ENCODE peak calls at places on chromosome 5, in eight cellular contexts. I, C, H, Z, D, U, S and B are unnamed samples.

GRCh38 chr5:128491291-128491690 is 46.8 kb downstream of the FBN2 start:
- DNase-seq in I (no peak), C (no peak), H (no peak), Z (no peak), D (no peak), U (no peak), S (peak), B (no peak)

GRCh38 chr5:52007230-52007858 is 624.1 kb downstream of the ISL1 start:
- DNase-seq in I (no peak), C (no peak), H (no peak), Z (no peak), D (no peak), U (no peak), S (peak), B (no peak)

GRCh38 chr5:56561-57290 is 35.2 kb upstream of the PLEKHG4B start:
- DNase-seq in I (peak), C (no peak), H (no peak), Z (no peak), D (no peak), U (no peak), S (peak), B (no peak)

GRCh38 chr5:159663986-159664385 is 252.3 kb upstream of the ADRA1B start:
- DNase-seq in I (no peak), C (no peak), H (no peak), Z (no peak), D (no peak), U (no peak), S (no peak), B (no peak)

GRCh38 chr5:73344835-73345234 is 103.7 kb downstream of the FOXD1 start:
- DNase-seq in I (no peak), C (no peak), H (no peak), Z (no peak), D (no peak), U (no peak), S (no peak), B (no peak)

GRCh38 chr5:107894361-107894760 is 223.6 kb upstream of the EFNA5 start:
- DNase-seq in I (no peak), C (no peak), H (no peak), Z (no peak), D (no peak), U (no peak), S (no peak), B (no peak)

GRCh38 chr5:139638736-139639618 is 9.2 kb upstream of the CXXC5 start:
- DNase-seq in I (no peak), C (peak), H (no peak), Z (no peak), D (no peak), U (no peak), S (peak), B (no peak)

GRCh38 chr5:126384985-126385384 is 38.2 kb upstream of the GRAMD2B start:
- DNase-seq in I (no peak), C (no peak), H (no peak), Z (no peak), D (no peak), U (peak), S (peak), B (no peak)

GRCh38 chr5:59487068-59487686 is 406.3 kb downstream of the PDE4D start:
- DNase-seq in I (no peak), C (no peak), H (no peak), Z (no peak), D (no peak), U (no peak), S (no peak), B (no peak)
- H3K4me3 ChIP-seq in I (no peak), C (no peak), H (no peak), Z (no peak), D (no peak), U (no peak), S (no peak), B (no peak)

GRCh38 chr5:142977363-142978051 is 207.3 kb downstream of the ARHGAP26 start:
- DNase-seq in I (peak), C (no peak), H (no peak), Z (no peak), D (peak), U (peak), S (peak), B (no peak)
- H3K4me3 ChIP-seq in I (no peak), C (no peak), H (no peak), Z (no peak), D (no peak), U (no peak), S (no peak), B (no peak)

DNA sequence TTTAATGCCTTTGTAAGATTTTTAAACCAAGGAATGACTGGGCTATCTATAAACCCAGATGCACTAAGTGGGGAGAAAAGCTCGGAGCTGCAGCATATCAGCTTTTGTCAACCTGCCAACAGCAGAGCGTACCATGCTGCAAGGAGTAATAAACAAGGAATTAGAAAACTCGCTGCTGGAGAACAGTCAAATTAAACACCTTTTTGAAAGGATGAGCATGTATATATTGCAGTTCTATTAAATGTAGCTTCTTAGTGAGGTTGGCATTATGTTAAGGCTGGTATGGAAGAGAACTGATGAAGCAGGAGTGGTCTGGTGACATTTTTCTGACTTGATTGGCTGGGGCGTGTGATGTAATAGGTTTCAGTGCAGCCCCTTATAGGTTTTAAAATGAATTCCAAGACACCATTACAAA is 74.7 kb downstream of the PIK3R1 start:
- DNase-seq in I (no peak), C (no peak), H (no peak), Z (peak), D (no peak), U (no peak), S (peak), B (no peak)
- H3K4me3 ChIP-seq in I (peak), C (peak), H (no peak), Z (no peak), D (no peak), U (no peak), S (no peak), B (no peak)

GRCh38 chr5:132776077-132776931 is 735 bp downstream of the SEPTIN8 start:
- DNase-seq in I (no peak), C (peak), H (no peak), Z (peak), D (no peak), U (no peak), S (peak), B (no peak)
- H3K4me3 ChIP-seq in I (no peak), C (peak), H (peak), Z (peak), D (no peak), U (peak), S (peak), B (peak)

GRCh38 chr5:140794594-140795258 is at the start of gene PCDHA2:
- DNase-seq in I (no peak), C (no peak), H (no peak), Z (no peak), D (no peak), U (no peak), S (no peak), B (no peak)

GRCh38 chr5:140796718-140797095 is 2.1 kb downstream of the PCDHA2 start:
- DNase-seq in I (no peak), C (no peak), H (peak), Z (no peak), D (no peak), U (no peak), S (no peak), B (no peak)

GRCh38 chr5:140800816-140801493 is at the start of gene PCDHA3:
- DNase-seq in I (peak), C (no peak), H (no peak), Z (no peak), D (no peak), U (no peak), S (peak), B (no peak)

GRCh38 chr5:140791111-140791510 is 3.5 kb upstream of the PCDHA2 start:
- DNase-seq in I (no peak), C (no peak), H (no peak), Z (no peak), D (no peak), U (no peak), S (no peak), B (no peak)

GRCh38 chr5:140795259-140795641 is 598 bp downstream of the PCDHA2 start:
- DNase-seq in I (no peak), C (no peak), H (no peak), Z (no peak), D (no peak), U (no peak), S (no peak), B (no peak)
- H3K4me3 ChIP-seq in I (no peak), C (no peak), H (no peak), Z (no peak), D (no peak), U (no peak), S (no peak), B (peak)

DNA sequence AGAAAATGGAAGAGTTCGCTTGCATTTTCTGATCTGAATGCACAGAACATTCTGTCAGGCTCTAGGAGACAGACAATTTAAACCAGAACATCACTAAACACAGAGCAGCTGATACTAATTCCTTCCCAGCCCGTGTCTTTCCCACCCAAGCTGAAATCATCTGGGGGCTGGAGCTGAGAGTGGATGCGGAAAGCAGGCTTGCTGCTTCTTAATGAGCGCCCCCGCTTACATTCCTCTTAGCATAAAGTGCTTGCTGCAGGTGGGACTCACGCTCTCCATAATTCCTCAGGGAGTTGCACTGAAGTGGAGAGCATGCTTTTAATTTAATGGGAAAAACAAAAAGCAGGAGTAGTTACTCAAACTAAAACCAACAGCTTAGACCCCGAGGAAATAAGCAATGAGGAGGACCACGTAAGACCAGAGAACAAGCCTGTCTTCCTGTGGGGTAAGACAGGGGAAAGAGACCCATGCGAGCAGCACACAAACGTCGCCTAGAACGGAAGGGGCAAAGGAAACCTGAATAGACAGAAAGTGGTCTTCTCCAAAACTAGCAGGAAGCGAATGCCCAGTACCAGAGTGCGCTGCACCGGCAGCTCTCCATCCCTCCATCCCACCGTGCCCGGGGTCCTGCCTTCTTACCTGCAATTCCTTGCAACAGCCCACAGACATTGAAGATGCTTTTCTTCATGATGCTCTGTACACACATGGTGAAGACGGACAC is 139.3 kb downstream of the LHFPL2 start:
- DNase-seq in I (peak), C (no peak), H (no peak), Z (no peak), D (no peak), U (no peak), S (no peak), B (no peak)
- H3K4me3 ChIP-seq in I (peak), C (peak), H (no peak), Z (no peak), D (peak), U (no peak), S (no peak), B (no peak)

GRCh38 chr5:68883441-68883840 is 210.4 kb upstream of the SLC30A5 start:
- DNase-seq in I (no peak), C (no peak), H (no peak), Z (no peak), D (no peak), U (no peak), S (no peak), B (peak)

GRCh38 chr5:68886814-68887213 is 207.0 kb upstream of the SLC30A5 start:
- DNase-seq in I (no peak), C (no peak), H (no peak), Z (no peak), D (no peak), U (no peak), S (no peak), B (no peak)

GRCh38 chr5:68884893-68885292 is 208.9 kb upstream of the SLC30A5 start:
- DNase-seq in I (peak), C (no peak), H (no peak), Z (no peak), D (no peak), U (no peak), S (peak), B (no peak)

GRCh38 chr5:68884144-68884754 is 209.6 kb upstream of the SLC30A5 start:
- DNase-seq in I (peak), C (no peak), H (no peak), Z (no peak), D (no peak), U (no peak), S (no peak), B (no peak)
- H3K4me3 ChIP-seq in I (peak), C (no peak), H (no peak), Z (no peak), D (no peak), U (no peak), S (no peak), B (no peak)